ENCODE peak calls at places on chromosomes 4 and X, in ten cellular contexts. A is cardiac muscle cell; E is CD4-positive, alpha-beta memory T cell; F is tibial nerve; H is pancreas; N is fibroblast of lung; P is lower lobe of right lung; J is Caco-2; D is aorta; U is adrenal gland. C is an unnamed sample.

GRCh38 chr4:7535094-7535493 is 100.4 kb upstream of the PSAPL1 start:
- DNase-seq in J (no peak), D (no peak), H (no peak), P (no peak), N (no peak), F (no peak), A (no peak), U (no peak), E (no peak), C (no peak)

GRCh38 chrX:30906726-30907125 is 17.7 kb upstream of the TAB3 start:
- DNase-seq in F (no peak), U (no peak), N (peak; percentile 3), H (no peak), E (no peak), J (no peak), A (no peak), D (no peak), P (no peak), C (no peak)

GRCh38 chrX:123108513-123109427 is 75.3 kb upstream of the GRIA3 start:
- DNase-seq in F (no peak), H (no peak), E (no peak), A (no peak), U (no peak), N (no peak), P (no peak), D (no peak), J (no peak), C (peak; percentile 18)

GRCh38 chr4:60729194-60729593 is 470.9 kb upstream of the ADGRL3 start:
- DNase-seq in P (no peak), F (no peak), D (no peak), E (no peak), A (no peak), H (no peak), J (no peak), N (no peak), U (no peak), C (no peak)

GRCh38 chrX:72045552-72046277 is 86.0 kb downstream of the RTL5 start:
- DNase-seq in P (no peak), N (no peak), J (no peak), D (no peak), H (no peak), A (peak; percentile 85), F (no peak), U (no peak), E (no peak), C (no peak)

GRCh38 chr4:20254517-20255250 is 3.0 kb downstream of the SLIT2 start:
- DNase-seq in A (peak; percentile 67), E (no peak), H (peak; percentile 3), J (no peak), N (peak; percentile 45), F (no peak), D (peak; percentile 80), U (peak; percentile 49), P (peak; percentile 46), C (peak; percentile 76)

GRCh38 chr4:55733874-55734437 is 85.6 kb upstream of the EXOC1L start:
- DNase-seq in A (no peak), D (peak; percentile 77), E (no peak), H (peak; percentile 18), F (peak; percentile 48), N (peak; percentile 61), U (peak; percentile 64), J (no peak), P (peak; percentile 79), C (peak; percentile 7)

GRCh38 chr4:105496899-105497298 is 23.0 kb upstream of the PPA2 start:
- DNase-seq in J (no peak), U (no peak), D (no peak), E (no peak), N (no peak), F (no peak), H (no peak), A (no peak), P (no peak), C (no peak)

GRCh38 chr4:183960021-183960420 is 54.9 kb downstream of the STOX2 start:
- DNase-seq in U (peak; percentile 87), H (peak; percentile 77), E (no peak), D (no peak), P (no peak), A (peak; percentile 34), F (peak; percentile 76), N (peak; percentile 78), J (peak; percentile 58), C (peak; percentile 19)

GRCh38 chrX:21738950-21739287 is 19.0 kb downstream of the SMPX start:
- DNase-seq in P (no peak), F (no peak), D (no peak), N (no peak), J (peak; percentile 47), H (no peak), E (no peak), A (no peak), U (no peak), C (no peak)

GRCh38 chr4:93852680-93853079 is 24.1 kb downstream of the ATOH1 start:
- DNase-seq in F (no peak), J (no peak), A (no peak), U (no peak), P (no peak), E (no peak), D (no peak), H (no peak), N (no peak), C (no peak)

GRCh38 chr4:70992354-70992753 is 1.1 kb upstream of the DCK start:
- DNase-seq in P (no peak), J (peak; percentile 76), H (peak; percentile 19), D (no peak), N (no peak), U (no peak), A (no peak), F (no peak), E (no peak), C (no peak)
- H3K4me3 ChIP-seq in P (peak overlapping the region; percentile 92), J (no peak overlapping the region), H (peak overlapping the region; percentile 60), D (no peak overlapping the region), N (peak overlapping the region; percentile 77), U (no peak overlapping the region), A (no peak overlapping the region), F (no peak overlapping the region), E (no peak overlapping the region), C (peak overlapping the region; percentile 93)

GRCh38 chr4:128524311-128524710 is 236.7 kb upstream of the PGRMC2 start:
- DNase-seq in H (no peak), D (peak; percentile 91), N (peak; percentile 89), P (peak; percentile 59), F (no peak), A (no peak), U (peak; percentile 42), J (no peak), E (no peak), C (peak; percentile 76)
- H3K4me1 ChIP-seq in H (peaks cover 7% of the 10 kb centered on the region), D (peaks cover 6% of the 10 kb centered on the region), N (peaks cover 35% of the 10 kb centered on the region), P (peaks cover 26% of the 10 kb centered on the region), F (no peaks in the 10 kb centered on the region), A (peaks cover 6% of the 10 kb centered on the region), U (peaks cover 11% of the 10 kb centered on the region), J (peaks cover 56% of the 10 kb centered on the region), E (no peaks in the 10 kb centered on the region), C (peaks cover 72% of the 10 kb centered on the region)

GRCh38 chr4:176323511-176324160 is 3.9 kb downstream of the SPCS3 start:
- DNase-seq in F (no peak), N (peak; percentile 29), J (no peak), U (no peak), E (no peak), D (no peak), H (no peak), P (no peak), A (no peak), C (peak; percentile 49)
- H3K4me3 ChIP-seq in F (no peak overlapping the region), N (peak overlapping the region; percentile 83), J (no peak overlapping the region), U (no peak overlapping the region), E (no peak overlapping the region), D (no peak overlapping the region), H (no peak overlapping the region), P (no peak overlapping the region), A (no peak overlapping the region), C (peak overlapping the region; percentile 90)

GRCh38 chr4:143403551-143403816 is 66.8 kb downstream of the GAB1 start:
- DNase-seq in P (no peak), U (no peak), A (no peak), F (no peak), E (no peak), H (no peak), N (no peak), D (no peak), J (no peak), C (no peak)
- H3K4me1 ChIP-seq in P (peaks cover 71% of the 10 kb centered on the region), U (peaks cover 26% of the 10 kb centered on the region), A (peaks cover 17% of the 10 kb centered on the region), F (peaks cover 11% of the 10 kb centered on the region), E (no peaks in the 10 kb centered on the region), H (no peaks in the 10 kb centered on the region), N (peaks cover 14% of the 10 kb centered on the region), D (peaks cover 10% of the 10 kb centered on the region), J (no peaks in the 10 kb centered on the region), C (peaks cover 60% of the 10 kb centered on the region)

DNA sequence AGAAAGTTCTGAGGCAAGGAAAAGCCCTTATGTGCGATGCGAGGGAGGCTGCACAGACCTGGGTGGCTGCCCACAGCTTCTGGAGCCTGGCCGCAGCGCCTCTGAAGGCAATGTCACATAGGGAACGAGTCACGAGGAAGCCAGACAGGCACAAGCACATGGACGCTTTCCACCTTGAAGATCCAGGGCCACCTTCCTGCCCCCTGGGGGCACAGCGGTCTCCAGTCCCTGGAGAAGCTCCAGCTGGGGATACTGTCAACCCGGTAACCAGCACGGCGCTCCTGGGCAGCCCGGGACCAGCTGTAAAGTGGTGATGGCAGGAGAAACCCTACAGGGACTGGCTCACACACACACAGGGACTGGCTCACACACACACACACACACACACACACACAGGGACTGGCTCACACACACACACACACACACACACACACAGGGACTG is 69.7 kb downstream of the MTNR1A start:
- DNase-seq in U (no peak), A (peak; percentile 24), D (peak; percentile 78), E (no peak), H (no peak), J (no peak), N (peak; percentile 15), P (no peak), F (peak; percentile 6), C (peak; percentile 51)
- H3K4me3 ChIP-seq in U (no peak overlapping the region), A (no peak overlapping the region), D (peak overlapping the region; percentile 4), E (no peak overlapping the region), H (no peak overlapping the region), J (no peak overlapping the region), N (peak overlapping the region; percentile 56), P (no peak overlapping the region), F (peak overlapping the region; percentile 51), C (peak overlapping the region; percentile 67)

C was measured in adipocyte.